ENCODE peak calls at places on chromosomes 3 and 15, in nine cellular contexts. V, O, C, P, N, H, Y, Z and E are unnamed samples.

GRCh38 chr3:157436583-157437300 is at the start of gene PTX3:
- DNase-seq in V (peak), O (no peak), C (peak), P (peak), N (peak), H (no peak), Y (no peak), Z (no peak), E (peak)

GRCh38 chr3:4508048-4508981 is 15.2 kb downstream of the ITPR1 start:
- DNase-seq in V (no peak), O (no peak), C (no peak), P (no peak), N (no peak), H (no peak), Y (no peak), Z (no peak), E (no peak)

GRCh38 chr3:40047406-40047805 is 238.0 kb downstream of the MYRIP start:
- DNase-seq in V (no peak), O (no peak), C (no peak), P (peak), N (no peak), H (no peak), Y (no peak), Z (no peak), E (no peak)

GRCh38 chr15:52255008-52255407 is 40.6 kb downstream of the MYO5C start:
- DNase-seq in V (no peak), O (no peak), C (no peak), P (peak), N (no peak), H (no peak), Y (no peak), Z (no peak), E (peak)

GRCh38 chr15:21267231-21267630 is 173.1 kb downstream of the POTEB3 start:
- DNase-seq in V (no peak), O (no peak), C (no peak), P (no peak), N (no peak), H (no peak), Y (no peak), Z (no peak), E (no peak)

GRCh38 chr15:63391669-63392354 is 10.2 kb upstream of the CA12 start:
- DNase-seq in V (no peak), O (no peak), C (no peak), P (no peak), N (no peak), H (no peak), Y (no peak), Z (no peak), E (no peak)

GRCh38 chr15:75455982-75456531 is 4.6 kb upstream of the SIN3A start:
- DNase-seq in V (peak), O (no peak), C (peak), P (peak), N (no peak), H (peak), Y (peak), Z (peak), E (peak)

GRCh38 chr3:45599984-45600650 is 5.6 kb downstream of the LIMD1 start:
- DNase-seq in V (no peak), O (no peak), C (no peak), P (no peak), N (no peak), H (no peak), Y (no peak), Z (no peak), E (no peak)

GRCh38 chr3:154148541-154148940 is 27.4 kb downstream of the ARHGEF26 start:
- DNase-seq in V (no peak), O (no peak), C (no peak), P (no peak), N (no peak), H (no peak), Y (no peak), Z (no peak), E (no peak)

GRCh38 chr3:28940530-28940929 is 340.3 kb upstream of the RBMS3 start:
- DNase-seq in V (peak), O (no peak), C (no peak), P (peak), N (no peak), H (no peak), Y (no peak), Z (no peak), E (peak)

GRCh38 chr15:57112178-57112577 is 193.7 kb downstream of the TCF12 start:
- DNase-seq in V (no peak), O (no peak), C (no peak), P (no peak), N (no peak), H (no peak), Y (no peak), Z (no peak), E (peak)

GRCh38 chr3:51392301-51393095 is 1.4 kb downstream of the RBM15B start:
- DNase-seq in V (no peak), O (no peak), C (no peak), P (no peak), N (peak), H (no peak), Y (no peak), Z (no peak), E (no peak)

GRCh38 chr15:67080118-67080899 is 14.9 kb downstream of the SMAD3 start:
- DNase-seq in V (peak), O (no peak), C (no peak), P (peak), N (peak), H (no peak), Y (no peak), Z (no peak), E (peak)

GRCh38 chr3:181454451-181455027 is 257.2 kb upstream of the SOX2 start:
- DNase-seq in V (no peak), O (no peak), C (peak), P (no peak), N (no peak), H (no peak), Y (no peak), Z (no peak), E (no peak)

GRCh38 chr3:4656059-4656458 is 162.9 kb downstream of the ITPR1 start:
- DNase-seq in V (peak), O (no peak), C (peak), P (peak), N (peak), H (peak), Y (peak), Z (peak), E (peak)

GRCh38 chr3:40574661-40575060 is 49.9 kb downstream of the ZNF621 start:
- DNase-seq in V (no peak), O (no peak), C (peak), P (no peak), N (no peak), H (no peak), Y (no peak), Z (peak), E (no peak)

GRCh38 chr15:72873379-72874233 is 90.0 kb upstream of the ADPGK start:
- DNase-seq in V (no peak), O (peak), C (no peak), P (peak), N (no peak), H (no peak), Y (no peak), Z (no peak), E (no peak)

GRCh38 chr3:99413504-99413903 is 224.9 kb upstream of the COL8A1 start:
- DNase-seq in V (peak), O (no peak), C (no peak), P (peak), N (no peak), H (no peak), Y (no peak), Z (no peak), E (peak)

GRCh38 chr3:115341208-115341607 is 194.1 kb upstream of the ZBTB20 start:
- DNase-seq in V (peak), O (no peak), C (no peak), P (peak), N (no peak), H (peak), Y (no peak), Z (no peak), E (peak)

GRCh38 chr3:114216186-114216970 is 21.0 kb downstream of the ZNF80 start:
- DNase-seq in V (no peak), O (no peak), C (no peak), P (peak), N (no peak), H (no peak), Y (no peak), Z (no peak), E (peak)

GRCh38 chr3:171459130-171459941 is 869 bp downstream of the TNIK start:
- DNase-seq in V (no peak), O (no peak), C (peak), P (peak), N (peak), H (no peak), Y (no peak), Z (no peak), E (peak)

GRCh38 chr15:80567721-80568157 is 127.4 kb upstream of the ABHD17C start:
- DNase-seq in V (peak), O (peak), C (peak), P (peak), N (peak), H (peak), Y (peak), Z (peak), E (peak)

GRCh38 chr3:195447205-195447604 is 4.4 kb upstream of the ACAP2 start:
- DNase-seq in V (no peak), O (peak), C (no peak), P (no peak), N (no peak), H (no peak), Y (no peak), Z (no peak), E (no peak)

GRCh38 chr3:114207768-114208167 is 28.9 kb upstream of the DRD3 start:
- DNase-seq in V (no peak), O (no peak), C (no peak), P (no peak), N (no peak), H (no peak), Y (no peak), Z (no peak), E (no peak)

GRCh38 chr15:29270169-29270955 is 740 bp upstream of the NSMCE3 start:
- DNase-seq in V (no peak), O (no peak), C (no peak), P (peak), N (no peak), H (no peak), Y (no peak), Z (no peak), E (peak)

GRCh38 chr15:59306520-59307163 is 66.0 kb downstream of the MYO1E start:
- DNase-seq in V (no peak), O (no peak), C (no peak), P (peak), N (no peak), H (no peak), Y (no peak), Z (no peak), E (peak)